ENCODE peak calls at places on chromosomes 7 and 10, in four cellular contexts. P is IMR-90, Y is mesendoderm, G is H9. N is an unnamed sample. For H3K4me1, the result is how much of the 10 kb centered on the place peaks cover.

GRCh38 chr7:147419001-147419400 is 1171.6 kb upstream of the C7orf33 start:
- DNase-seq in P (peak), Y (peak), G (no peak), N (no peak)

GRCh38 chr7:105800442-105800841 is 76.0 kb downstream of the ATXN7L1 start:
- DNase-seq in P (peak), Y (no peak), G (no peak), N (no peak)

GRCh38 chr10:100982916-100983830 is 4.1 kb downstream of the MRPL43 start:
- DNase-seq in P (no peak), Y (no peak), G (peak), N (no peak)

GRCh38 chr7:24783731-24784130 is 26.5 kb upstream of the GSDME start:
- DNase-seq in P (no peak), Y (no peak), G (no peak), N (no peak)

GRCh38 chr10:98349508-98349922 is 65.5 kb downstream of the PYROXD2 start:
- DNase-seq in P (peak), Y (no peak), G (no peak), N (no peak)

GRCh38 chr10:58969578-58969977 is 206.9 kb upstream of the PHYHIPL start:
- DNase-seq in P (no peak), Y (peak), G (no peak), N (no peak)

GRCh38 chr10:11472158-11472753 is 139.2 kb downstream of the USP6NL start:
- DNase-seq in P (peak), Y (peak), G (peak), N (peak)

GRCh38 chr7:37382546-37383088 is 66.0 kb downstream of the ELMO1 start:
- DNase-seq in P (no peak), Y (peak), G (no peak), N (no peak)

GRCh38 chr7:86760236-86760635 is 116.5 kb downstream of the GRM3 start:
- DNase-seq in P (no peak), Y (peak), G (no peak), N (no peak)

GRCh38 chr7:4959881-4960280 is 894 bp upstream of the MMD2 start:
- DNase-seq in P (no peak), Y (no peak), G (no peak), N (no peak)

GRCh38 chr10:1788401-1788800 is 51.1 kb upstream of the ADARB2 start:
- DNase-seq in P (no peak), Y (peak), G (no peak), N (no peak)

GRCh38 chr7:116227678-116228239 is 17.4 kb downstream of the TES start:
- DNase-seq in P (peak), Y (no peak), G (no peak), N (no peak)

GRCh38 chr10:60978287-60979115 is 34.5 kb upstream of the RHOBTB1 start:
- DNase-seq in P (peak), Y (no peak), G (no peak), N (no peak)

GRCh38 chr10:48981310-48981907 is 41.8 kb upstream of the LRRC18 start:
- DNase-seq in P (peak), Y (peak), G (peak), N (peak)

GRCh38 chr10:21517134-21517982 is 8.1 kb downstream of the SKIDA1 start:
- DNase-seq in P (peak), Y (peak), G (peak), N (no peak)

GRCh38 chr7:119895320-119895719 is 377.7 kb upstream of the KCND2 start:
- DNase-seq in P (no peak), Y (peak), G (no peak), N (no peak)

GRCh38 chr7:27520828-27521790 is 141.6 kb downstream of the HIBADH start:
- DNase-seq in P (peak), Y (no peak), G (no peak), N (no peak)

GRCh38 chr7:29609162-29610030 is 45.8 kb downstream of the PRR15 start:
- DNase-seq in P (no peak), Y (peak), G (peak), N (peak)

GRCh38 chr7:118006979-118007378 is 133.7 kb upstream of the CTTNBP2 start:
- DNase-seq in P (no peak), Y (no peak), G (no peak), N (no peak)

GRCh38 chr10:66924674-66925345 is 1.0 kb upstream of the LRRTM3 start:
- DNase-seq in P (no peak), Y (peak), G (no peak), N (no peak)

GRCh38 chr7:128944487-128945236 is 6.9 kb downstream of the IRF5 start:
- DNase-seq in P (no peak), Y (no peak), G (no peak), N (no peak)

GRCh38 chr10:58404001-58404400 is 18.8 kb downstream of the TFAM start:
- DNase-seq in P (no peak), Y (no peak), G (no peak), N (no peak)

GRCh38 chr7:888081-889024 is 12.0 kb downstream of the GET4 start:
- DNase-seq in P (no peak), Y (no peak), G (no peak), N (no peak)

GRCh38 chr7:94575646-94576045 is 66.0 kb downstream of the CASD1 start:
- DNase-seq in P (no peak), Y (no peak), G (no peak), N (no peak)

GRCh38 chr7:92276486-92276885 is 30.7 kb downstream of the ANKIB1 start:
- DNase-seq in P (no peak), Y (no peak), G (no peak), N (no peak)

GRCh38 chr7:20653636-20654035 is 38.2 kb downstream of the ABCB5 start:
- DNase-seq in P (no peak), Y (peak), G (no peak), N (no peak)

GRCh38 chr7:155444746-155445145 is 13.2 kb upstream of the EN2 start:
- DNase-seq in P (no peak), Y (no peak), G (no peak), N (no peak)

GRCh38 chr10:47058961-47059391 is 147.7 kb downstream of the PTPN20 start:
- DNase-seq in P (peak), Y (no peak), G (no peak), N (no peak)

GRCh38 chr10:125448596-125448995 is 234.4 kb downstream of the TEX36 start:
- DNase-seq in P (peak), Y (peak), G (peak), N (peak)

GRCh38 chr7:7119668-7120208 is 62.6 kb upstream of the C1GALT1 start:
- DNase-seq in P (no peak), Y (no peak), G (no peak), N (no peak)

GRCh38 chr7:5448378-5449042 is 24.9 kb upstream of the TNRC18 start:
- DNase-seq in P (no peak), Y (peak), G (peak), N (no peak)

GRCh38 chr7:149690688-149691446 is 82.5 kb downstream of the ZNF467 start:
- DNase-seq in P (peak), Y (peak), G (peak), N (no peak)

GRCh38 chr7:131861620-131862346 is 305.4 kb upstream of the PODXL start:
- DNase-seq in P (peak), Y (no peak), G (no peak), N (no peak)

GRCh38 chr10:43304687-43305333 is 37.9 kb upstream of the RASGEF1A start:
- DNase-seq in P (peak), Y (peak), G (peak), N (peak)

DNA sequence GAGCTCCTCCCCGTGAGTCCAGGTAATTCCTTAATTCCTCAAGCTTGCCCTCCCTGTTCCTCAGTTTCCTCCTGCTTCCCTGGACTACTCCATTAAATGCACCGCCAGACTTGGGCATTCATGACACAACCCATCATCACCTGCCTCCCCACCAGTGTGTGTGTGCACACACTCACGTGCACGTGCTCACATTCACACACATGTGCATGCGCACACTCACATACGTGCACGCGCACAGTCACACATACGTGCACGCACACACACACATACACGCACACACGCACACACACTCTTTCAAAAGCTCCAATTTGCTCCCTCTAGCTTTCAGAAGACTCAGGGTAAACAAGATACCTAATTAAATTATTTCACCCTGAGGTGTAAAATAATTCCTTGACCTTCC is 216.7 kb downstream of the FAM107B start:
- DNase-seq in P (no peak), Y (no peak), G (no peak), N (no peak)
- H3K4me1 ChIP-seq in P (under half), Y (under half), G (under half), N (under half)

GRCh38 chr7:43248961-43249807 is 136.7 kb downstream of the HECW1 start:
- DNase-seq in P (peak), Y (peak), G (no peak), N (no peak)
- H4K8ac ChIP-seq in P (peak), Y (no peak), G (no peak), N (no peak)

GRCh38 chr10:72009430-72010081 is 45.4 kb downstream of the CHST3 start:
- DNase-seq in P (peak), Y (peak), G (no peak), N (peak)

GRCh38 chr10:72009062-72009429 is 44.9 kb downstream of the CHST3 start:
- DNase-seq in P (no peak), Y (no peak), G (no peak), N (no peak)

GRCh38 chr10:72011468-72011867 is 47.3 kb downstream of the CHST3 start:
- DNase-seq in P (no peak), Y (no peak), G (no peak), N (no peak)

GRCh38 chr10:72011016-72011415 is 46.8 kb downstream of the CHST3 start:
- DNase-seq in P (no peak), Y (no peak), G (no peak), N (no peak)

DNA sequence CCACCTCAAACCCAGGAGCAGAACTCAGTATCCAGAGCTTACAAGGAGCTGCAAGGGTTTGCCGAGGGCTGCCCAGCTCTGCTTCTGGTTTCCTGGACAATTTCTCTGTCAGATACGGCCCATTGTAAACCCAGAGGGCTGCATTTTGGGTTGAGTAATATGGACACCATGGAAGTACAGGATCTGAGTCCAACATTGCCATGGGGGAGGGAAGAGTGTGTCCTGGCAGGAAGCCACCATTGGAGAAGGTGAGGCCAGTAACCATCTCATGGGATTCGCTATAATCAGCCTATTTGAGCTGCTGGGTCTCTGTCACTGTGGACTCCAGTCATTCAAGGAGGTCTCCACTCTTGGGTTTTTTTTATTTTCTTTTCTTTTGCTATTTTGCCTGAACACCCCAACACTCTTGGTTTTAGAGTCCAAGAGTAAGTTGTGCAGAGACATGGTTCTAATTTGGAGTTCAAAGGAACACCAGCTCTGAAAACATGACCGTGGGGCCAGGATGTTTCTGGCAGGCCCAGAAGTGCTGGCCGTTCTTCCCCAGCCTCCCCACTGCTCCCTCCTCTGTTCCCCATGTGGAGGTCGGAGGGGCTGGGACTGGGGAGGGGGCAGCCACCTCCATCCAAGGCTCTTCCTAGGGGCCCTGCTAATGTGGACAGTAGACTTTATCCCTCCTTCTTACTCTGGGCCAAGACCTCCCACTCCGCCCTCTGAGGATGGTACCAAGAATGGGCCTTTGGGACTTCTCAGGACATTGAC is 46.2 kb downstream of the CHST3 start:
- DNase-seq in P (no peak), Y (no peak), G (no peak), N (no peak)
- H3K4me1 ChIP-seq in P (under half), Y (under half), G (under half), N (under half)

DNA sequence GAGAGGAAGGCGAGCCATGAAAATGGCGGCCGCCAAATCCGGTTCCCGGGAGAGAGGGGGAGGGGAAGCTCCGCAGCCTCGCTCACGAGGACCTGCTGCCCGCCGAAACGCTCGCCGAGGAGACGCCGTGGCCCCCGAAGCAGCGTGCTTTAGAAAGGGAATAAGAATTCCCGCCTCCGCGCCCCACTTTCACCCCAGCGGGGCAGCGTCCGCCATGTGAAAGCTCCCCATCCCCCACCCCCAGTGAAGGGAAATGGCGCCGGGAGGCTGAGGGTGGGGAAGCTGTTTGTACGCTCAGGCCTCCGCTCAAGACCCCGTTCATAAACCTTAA is 468 bp downstream of the HNRNPA2B1 start:
- DNase-seq in P (no peak), Y (peak), G (peak), N (peak)
- H4K8ac ChIP-seq in P (peak), Y (no peak), G (peak), N (no peak)